ENCODE peak calls at places on chromosomes 1 and 21, in four cellular contexts. I is activated T-helper 9 cell treated with anti-CD3 and anti-CD28 coated beads, Interleukin-2, amount 50 U/mL, for 16 hours; Y is C1 segment of cervical spinal cord; C is KG1. Q is an unnamed sample.

GRCh38 chr1:58815680-58816071 is 31.8 kb upstream of the JUN start:
- DNase-seq in I (no peak), Y (no peak), C (no peak), Q (no peak)

GRCh38 chr1:177210071-177210470 is 39.3 kb downstream of the BRINP2 start:
- DNase-seq in Y (no peak), I (no peak), C (no peak), Q (no peak)

GRCh38 chr21:45889115-45889708 is 92.4 kb upstream of the COL6A1 start:
- DNase-seq in I (no peak), C (no peak), Y (no peak), Q (no peak)

GRCh38 chr1:10459185-10459584 is 9.4 kb downstream of the CORT start:
- DNase-seq in Y (no peak), C (no peak), I (no peak), Q (no peak)

GRCh38 chr21:29430581-29430980 is 131.9 kb downstream of the BACH1 start:
- DNase-seq in C (no peak), Y (no peak), I (no peak), Q (no peak)

GRCh38 chr1:175864625-175865024 is 121.2 kb upstream of the TNR start:
- DNase-seq in I (no peak), C (no peak), Y (no peak), Q (no peak)

GRCh38 chr1:108033486-108034081 is 68.6 kb upstream of the VAV3 start:
- DNase-seq in I (no peak), Y (no peak), C (no peak), Q (no peak)

GRCh38 chr1:172699695-172700094 is 40.8 kb downstream of the FASLG start:
- DNase-seq in Y (no peak), C (no peak), I (no peak), Q (no peak)

GRCh38 chr1:200150721-200151120 is 123.2 kb downstream of the NR5A2 start:
- DNase-seq in C (no peak), Y (no peak), I (no peak), Q (no peak)

GRCh38 chr21:34548782-34549376 is 36.9 kb upstream of the KCNE1 start:
- DNase-seq in C (no peak), Y (no peak), I (no peak), Q (no peak)

GRCh38 chr1:25520446-25521061 is 22.9 kb upstream of the LDLRAP1 start:
- DNase-seq in I (peak; percentile 54), Y (peak; percentile 25), C (peak; percentile 46), Q (no peak)

Q was measured in NCI-H187.